ENCODE peak calls at places on chromosomes 11 and 22, in ten cellular contexts. One of them, this sample, is unnamed.

GRCh38 chr11:128624269-128625170 is 37.2 kb upstream of the ETS1 start:
- DNase-seq in cardiac fibroblast: no peak
- DNase-seq in choroid plexus epithelial cell: no peak
- DNase-seq in gastrocnemius medialis: peak
- DNase-seq in endodermal cell: peak
- DNase-seq in coronary artery: no peak
- DNase-seq in A549: no peak
- DNase-seq in esophagus squamous epithelium: no peak
- DNase-seq in astrocyte of the spinal cord: no peak
- DNase-seq in fibroblast of mammary gland: no peak
- DNase-seq in this sample: no peak

GRCh38 chr11:63845305-63845704 is 6.4 kb downstream of the MARK2 start:
- DNase-seq in cardiac fibroblast: peak
- DNase-seq in choroid plexus epithelial cell: peak
- DNase-seq in gastrocnemius medialis: no peak
- DNase-seq in endodermal cell: no peak
- DNase-seq in coronary artery: no peak
- DNase-seq in A549: no peak
- DNase-seq in esophagus squamous epithelium: no peak
- DNase-seq in astrocyte of the spinal cord: peak
- DNase-seq in fibroblast of mammary gland: peak
- DNase-seq in this sample: no peak

GRCh38 chr11:819129-819931 is 616 bp downstream of the PNPLA2 start:
- DNase-seq in cardiac fibroblast: peak
- DNase-seq in choroid plexus epithelial cell: peak
- DNase-seq in gastrocnemius medialis: peak
- DNase-seq in endodermal cell: peak
- DNase-seq in coronary artery: peak
- DNase-seq in A549: no peak
- DNase-seq in esophagus squamous epithelium: peak
- DNase-seq in astrocyte of the spinal cord: peak
- DNase-seq in fibroblast of mammary gland: peak
- DNase-seq in this sample: peak

GRCh38 chr11:78319453-78319955 is 98.1 kb downstream of the GAB2 start:
- DNase-seq in cardiac fibroblast: peak
- DNase-seq in choroid plexus epithelial cell: no peak
- DNase-seq in gastrocnemius medialis: no peak
- DNase-seq in endodermal cell: no peak
- DNase-seq in coronary artery: no peak
- DNase-seq in A549: no peak
- DNase-seq in esophagus squamous epithelium: no peak
- DNase-seq in astrocyte of the spinal cord: peak
- DNase-seq in fibroblast of mammary gland: peak
- DNase-seq in this sample: no peak

GRCh38 chr11:9493492-9493891 is 32.7 kb downstream of the ZNF143 start:
- DNase-seq in cardiac fibroblast: no peak
- DNase-seq in choroid plexus epithelial cell: no peak
- DNase-seq in gastrocnemius medialis: no peak
- DNase-seq in endodermal cell: no peak
- DNase-seq in coronary artery: no peak
- DNase-seq in A549: no peak
- DNase-seq in esophagus squamous epithelium: no peak
- DNase-seq in astrocyte of the spinal cord: no peak
- DNase-seq in fibroblast of mammary gland: peak
- DNase-seq in this sample: no peak

GRCh38 chr22:49079027-49079725 is 748.5 kb downstream of the BRD1 start:
- DNase-seq in cardiac fibroblast: no peak
- DNase-seq in choroid plexus epithelial cell: no peak
- DNase-seq in gastrocnemius medialis: no peak
- DNase-seq in endodermal cell: no peak
- DNase-seq in coronary artery: no peak
- DNase-seq in A549: no peak
- DNase-seq in esophagus squamous epithelium: no peak
- DNase-seq in astrocyte of the spinal cord: no peak
- DNase-seq in fibroblast of mammary gland: no peak
- DNase-seq in this sample: no peak

GRCh38 chr22:32473388-32473952 is 1.1 kb upstream of the FBXO7 start:
- DNase-seq in cardiac fibroblast: peak
- DNase-seq in choroid plexus epithelial cell: peak
- DNase-seq in gastrocnemius medialis: no peak
- DNase-seq in endodermal cell: peak
- DNase-seq in coronary artery: no peak
- DNase-seq in A549: peak
- DNase-seq in esophagus squamous epithelium: no peak
- DNase-seq in astrocyte of the spinal cord: peak
- DNase-seq in fibroblast of mammary gland: peak
- DNase-seq in this sample: peak

GRCh38 chr11:119375629-119376196 is 5.8 kb downstream of the USP2 start:
- DNase-seq in cardiac fibroblast: peak
- DNase-seq in choroid plexus epithelial cell: peak
- DNase-seq in gastrocnemius medialis: no peak
- DNase-seq in endodermal cell: peak
- DNase-seq in coronary artery: no peak
- DNase-seq in A549: no peak
- DNase-seq in esophagus squamous epithelium: no peak
- DNase-seq in astrocyte of the spinal cord: peak
- DNase-seq in fibroblast of mammary gland: peak
- DNase-seq in this sample: no peak

GRCh38 chr11:119699227-119699626 is 29.8 kb downstream of the NECTIN1 start:
- DNase-seq in cardiac fibroblast: peak
- DNase-seq in choroid plexus epithelial cell: no peak
- DNase-seq in gastrocnemius medialis: peak
- DNase-seq in endodermal cell: no peak
- DNase-seq in coronary artery: peak
- DNase-seq in A549: no peak
- DNase-seq in esophagus squamous epithelium: no peak
- DNase-seq in astrocyte of the spinal cord: no peak
- DNase-seq in fibroblast of mammary gland: peak
- DNase-seq in this sample: no peak

GRCh38 chr11:8341966-8342365 is 78.3 kb upstream of the LMO1 start:
- DNase-seq in cardiac fibroblast: no peak
- DNase-seq in choroid plexus epithelial cell: no peak
- DNase-seq in gastrocnemius medialis: no peak
- DNase-seq in endodermal cell: no peak
- DNase-seq in coronary artery: no peak
- DNase-seq in A549: no peak
- DNase-seq in esophagus squamous epithelium: no peak
- DNase-seq in astrocyte of the spinal cord: no peak
- DNase-seq in fibroblast of mammary gland: no peak
- DNase-seq in this sample: no peak

GRCh38 chr11:27429740-27430451 is 42.7 kb downstream of the LGR4 start:
- DNase-seq in cardiac fibroblast: no peak
- DNase-seq in choroid plexus epithelial cell: no peak
- DNase-seq in gastrocnemius medialis: no peak
- DNase-seq in endodermal cell: no peak
- DNase-seq in coronary artery: no peak
- DNase-seq in A549: peak
- DNase-seq in esophagus squamous epithelium: no peak
- DNase-seq in astrocyte of the spinal cord: peak
- DNase-seq in fibroblast of mammary gland: no peak
- DNase-seq in this sample: no peak

GRCh38 chr22:37822079-37822833 is 926 bp upstream of the GALR3 start:
- DNase-seq in cardiac fibroblast: no peak
- DNase-seq in choroid plexus epithelial cell: no peak
- DNase-seq in gastrocnemius medialis: no peak
- DNase-seq in endodermal cell: peak
- DNase-seq in coronary artery: no peak
- DNase-seq in A549: no peak
- DNase-seq in esophagus squamous epithelium: no peak
- DNase-seq in astrocyte of the spinal cord: no peak
- DNase-seq in fibroblast of mammary gland: no peak
- DNase-seq in this sample: no peak

GRCh38 chr11:61656347-61657077 is 23.7 kb upstream of the DAGLA start:
- DNase-seq in cardiac fibroblast: no peak
- DNase-seq in choroid plexus epithelial cell: no peak
- DNase-seq in gastrocnemius medialis: no peak
- DNase-seq in endodermal cell: no peak
- DNase-seq in coronary artery: no peak
- DNase-seq in A549: no peak
- DNase-seq in esophagus squamous epithelium: no peak
- DNase-seq in astrocyte of the spinal cord: no peak
- DNase-seq in fibroblast of mammary gland: no peak
- DNase-seq in this sample: no peak

GRCh38 chr11:61657566-61657965 is 22.6 kb upstream of the DAGLA start:
- DNase-seq in cardiac fibroblast: peak
- DNase-seq in choroid plexus epithelial cell: no peak
- DNase-seq in gastrocnemius medialis: no peak
- DNase-seq in endodermal cell: no peak
- DNase-seq in coronary artery: no peak
- DNase-seq in A549: no peak
- DNase-seq in esophagus squamous epithelium: no peak
- DNase-seq in astrocyte of the spinal cord: no peak
- DNase-seq in fibroblast of mammary gland: no peak
- DNase-seq in this sample: peak

GRCh38 chr11:61654397-61654829 is 25.8 kb upstream of the DAGLA start:
- DNase-seq in cardiac fibroblast: no peak
- DNase-seq in choroid plexus epithelial cell: no peak
- DNase-seq in gastrocnemius medialis: peak
- DNase-seq in endodermal cell: no peak
- DNase-seq in coronary artery: no peak
- DNase-seq in A549: no peak
- DNase-seq in esophagus squamous epithelium: no peak
- DNase-seq in astrocyte of the spinal cord: no peak
- DNase-seq in fibroblast of mammary gland: no peak
- DNase-seq in this sample: no peak

GRCh38 chr11:61659413-61660196 is 20.6 kb upstream of the DAGLA start:
- DNase-seq in cardiac fibroblast: peak
- DNase-seq in choroid plexus epithelial cell: no peak
- DNase-seq in gastrocnemius medialis: no peak
- DNase-seq in endodermal cell: no peak
- DNase-seq in coronary artery: no peak
- DNase-seq in A549: no peak
- DNase-seq in esophagus squamous epithelium: no peak
- DNase-seq in astrocyte of the spinal cord: no peak
- DNase-seq in fibroblast of mammary gland: peak
- DNase-seq in this sample: no peak
- TF ChIP-seq CTCF in cardiac fibroblast: peak
- TF ChIP-seq CTCF in choroid plexus epithelial cell: no peak
- TF ChIP-seq CTCF in gastrocnemius medialis: no peak
- TF ChIP-seq CTCF in endodermal cell: peak
- TF ChIP-seq CTCF in coronary artery: no peak
- TF ChIP-seq CTCF in A549: no peak
- TF ChIP-seq CTCF in esophagus squamous epithelium: no peak
- TF ChIP-seq CTCF in astrocyte of the spinal cord: no peak
- TF ChIP-seq CTCF in fibroblast of mammary gland: no peak
- TF ChIP-seq CTCF in this sample: no peak

DNA sequence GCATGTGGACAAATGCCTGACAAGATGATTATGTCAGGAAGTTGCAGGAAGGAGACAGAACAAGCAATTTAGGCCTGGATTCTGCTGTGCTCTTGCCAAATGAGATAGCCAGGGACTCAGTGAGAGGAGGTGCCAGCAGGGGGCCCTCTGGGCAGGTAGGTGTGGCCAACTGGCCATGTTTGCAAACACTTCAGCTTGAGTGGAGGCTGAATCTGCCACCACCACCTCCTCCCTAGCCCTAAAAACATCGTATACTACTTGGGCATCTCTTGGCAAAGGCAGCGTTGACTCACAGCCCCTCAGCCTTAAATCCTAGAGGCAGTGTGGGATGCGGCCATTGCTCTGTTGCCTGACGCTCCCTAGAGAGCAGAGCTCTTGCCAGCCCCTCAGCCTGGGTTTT is 95.1 kb upstream of the PLET1 start:
- DNase-seq in cardiac fibroblast: peak
- DNase-seq in choroid plexus epithelial cell: peak
- DNase-seq in gastrocnemius medialis: no peak
- DNase-seq in endodermal cell: peak
- DNase-seq in coronary artery: no peak
- DNase-seq in A549: no peak
- DNase-seq in esophagus squamous epithelium: no peak
- DNase-seq in astrocyte of the spinal cord: no peak
- DNase-seq in fibroblast of mammary gland: peak
- DNase-seq in this sample: peak
- TF ChIP-seq CTCF in cardiac fibroblast: peak
- TF ChIP-seq CTCF in choroid plexus epithelial cell: peak
- TF ChIP-seq CTCF in gastrocnemius medialis: no peak
- TF ChIP-seq CTCF in endodermal cell: peak
- TF ChIP-seq CTCF in coronary artery: no peak
- TF ChIP-seq CTCF in A549: no peak
- TF ChIP-seq CTCF in esophagus squamous epithelium: no peak
- TF ChIP-seq CTCF in astrocyte of the spinal cord: peak
- TF ChIP-seq CTCF in fibroblast of mammary gland: peak
- TF ChIP-seq CTCF in this sample: no peak

GRCh38 chr11:113385749-113386148 is 1.8 kb upstream of the ANKK1 start:
- DNase-seq in cardiac fibroblast: no peak
- DNase-seq in choroid plexus epithelial cell: no peak
- DNase-seq in gastrocnemius medialis: no peak
- DNase-seq in endodermal cell: no peak
- DNase-seq in coronary artery: peak
- DNase-seq in A549: no peak
- DNase-seq in esophagus squamous epithelium: no peak
- DNase-seq in astrocyte of the spinal cord: no peak
- DNase-seq in fibroblast of mammary gland: no peak
- DNase-seq in this sample: no peak

GRCh38 chr11:113384551-113384950 is 3.0 kb upstream of the ANKK1 start:
- DNase-seq in cardiac fibroblast: peak
- DNase-seq in choroid plexus epithelial cell: peak
- DNase-seq in gastrocnemius medialis: no peak
- DNase-seq in endodermal cell: no peak
- DNase-seq in coronary artery: no peak
- DNase-seq in A549: no peak
- DNase-seq in esophagus squamous epithelium: no peak
- DNase-seq in astrocyte of the spinal cord: peak
- DNase-seq in fibroblast of mammary gland: peak
- DNase-seq in this sample: no peak

GRCh38 chr11:113389288-113389687 is 1.7 kb downstream of the ANKK1 start:
- DNase-seq in cardiac fibroblast: no peak
- DNase-seq in choroid plexus epithelial cell: no peak
- DNase-seq in gastrocnemius medialis: no peak
- DNase-seq in endodermal cell: no peak
- DNase-seq in coronary artery: no peak
- DNase-seq in A549: no peak
- DNase-seq in esophagus squamous epithelium: no peak
- DNase-seq in astrocyte of the spinal cord: no peak
- DNase-seq in fibroblast of mammary gland: no peak
- DNase-seq in this sample: no peak

GRCh38 chr11:113386866-113387265 is 713 bp upstream of the ANKK1 start:
- DNase-seq in cardiac fibroblast: no peak
- DNase-seq in choroid plexus epithelial cell: no peak
- DNase-seq in gastrocnemius medialis: no peak
- DNase-seq in endodermal cell: no peak
- DNase-seq in coronary artery: peak
- DNase-seq in A549: no peak
- DNase-seq in esophagus squamous epithelium: no peak
- DNase-seq in astrocyte of the spinal cord: no peak
- DNase-seq in fibroblast of mammary gland: no peak
- DNase-seq in this sample: no peak

GRCh38 chr11:113387605-113388211 is at the start of gene ANKK1:
- DNase-seq in cardiac fibroblast: no peak
- DNase-seq in choroid plexus epithelial cell: no peak
- DNase-seq in gastrocnemius medialis: no peak
- DNase-seq in endodermal cell: peak
- DNase-seq in coronary artery: peak
- DNase-seq in A549: no peak
- DNase-seq in esophagus squamous epithelium: no peak
- DNase-seq in astrocyte of the spinal cord: no peak
- DNase-seq in fibroblast of mammary gland: no peak
- DNase-seq in this sample: peak
- TF ChIP-seq CTCF in cardiac fibroblast: no peak
- TF ChIP-seq CTCF in choroid plexus epithelial cell: peak
- TF ChIP-seq CTCF in gastrocnemius medialis: no peak
- TF ChIP-seq CTCF in endodermal cell: peak
- TF ChIP-seq CTCF in coronary artery: no peak
- TF ChIP-seq CTCF in A549: no peak
- TF ChIP-seq CTCF in esophagus squamous epithelium: peak
- TF ChIP-seq CTCF in astrocyte of the spinal cord: peak
- TF ChIP-seq CTCF in fibroblast of mammary gland: no peak
- TF ChIP-seq CTCF in this sample: no peak

GRCh38 chr22:43889366-43890253 is 2.2 kb downstream of the PNPLA5 start:
- DNase-seq in cardiac fibroblast: peak
- DNase-seq in choroid plexus epithelial cell: peak
- DNase-seq in gastrocnemius medialis: no peak
- DNase-seq in endodermal cell: peak
- DNase-seq in coronary artery: no peak
- DNase-seq in A549: no peak
- DNase-seq in esophagus squamous epithelium: no peak
- DNase-seq in astrocyte of the spinal cord: peak
- DNase-seq in fibroblast of mammary gland: peak
- DNase-seq in this sample: no peak
- TF ChIP-seq CTCF in cardiac fibroblast: no peak
- TF ChIP-seq CTCF in choroid plexus epithelial cell: peak
- TF ChIP-seq CTCF in gastrocnemius medialis: no peak
- TF ChIP-seq CTCF in endodermal cell: peak
- TF ChIP-seq CTCF in coronary artery: no peak
- TF ChIP-seq CTCF in A549: no peak
- TF ChIP-seq CTCF in esophagus squamous epithelium: no peak
- TF ChIP-seq CTCF in astrocyte of the spinal cord: peak
- TF ChIP-seq CTCF in fibroblast of mammary gland: peak
- TF ChIP-seq CTCF in this sample: no peak

This sample was measured in Calu3.